ENCODE peak calls at places on chromosomes 5 and 9, in eight cellular contexts. One of them, this sample, is unnamed.

GRCh38 chr9:121577201-121577600 is 74.2 kb upstream of the DAB2IP start:
- DNase-seq in HEK293T: no peak
- DNase-seq in fibroblast of lung: no peak
- DNase-seq in activated naive CD8-positive, alpha-beta T cell treated with anti-CD3 and anti-CD28 coated beads, Interleukin-2, amount 10 ng/mL, durations not matched to agents 7 days and 5 days: no peak
- DNase-seq in left lung: peak; percentile 55
- DNase-seq in H54: no peak
- DNase-seq in NCI-H187: no peak
- DNase-seq in NCI-H2081: no peak
- DNase-seq in this sample: no peak

GRCh38 chr9:95127249-95128176 is 190.0 kb downstream of the FANCC start:
- DNase-seq in NCI-H2081: peak; percentile 60
- DNase-seq in H54: peak; percentile 95
- DNase-seq in left lung: peak; percentile 94
- DNase-seq in NCI-H187: peak; percentile 21
- DNase-seq in HEK293T: peak; percentile 82
- DNase-seq in activated naive CD8-positive, alpha-beta T cell treated with anti-CD3 and anti-CD28 coated beads, Interleukin-2, amount 10 ng/mL, durations not matched to agents 7 days and 5 days: peak; percentile 79
- DNase-seq in fibroblast of lung: peak; percentile 74
- DNase-seq in this sample: peak; percentile 62

GRCh38 chr5:106094128-106094726 is 1576.5 kb downstream of the EFNA5 start:
- DNase-seq in fibroblast of lung: peak; percentile 67
- DNase-seq in activated naive CD8-positive, alpha-beta T cell treated with anti-CD3 and anti-CD28 coated beads, Interleukin-2, amount 10 ng/mL, durations not matched to agents 7 days and 5 days: no peak
- DNase-seq in H54: peak; percentile 2
- DNase-seq in left lung: no peak
- DNase-seq in NCI-H2081: peak; percentile 96
- DNase-seq in HEK293T: no peak
- DNase-seq in NCI-H187: no peak
- DNase-seq in this sample: no peak

GRCh38 chr9:134433101-134433500 is 106.8 kb downstream of the RXRA start:
- DNase-seq in left lung: no peak
- DNase-seq in NCI-H187: no peak
- DNase-seq in NCI-H2081: no peak
- DNase-seq in activated naive CD8-positive, alpha-beta T cell treated with anti-CD3 and anti-CD28 coated beads, Interleukin-2, amount 10 ng/mL, durations not matched to agents 7 days and 5 days: no peak
- DNase-seq in fibroblast of lung: peak; percentile 18
- DNase-seq in H54: peak; percentile 92
- DNase-seq in HEK293T: no peak
- DNase-seq in this sample: no peak

GRCh38 chr9:118618091-118618490 is 751.1 kb downstream of the BRINP1 start:
- DNase-seq in H54: no peak
- DNase-seq in activated naive CD8-positive, alpha-beta T cell treated with anti-CD3 and anti-CD28 coated beads, Interleukin-2, amount 10 ng/mL, durations not matched to agents 7 days and 5 days: no peak
- DNase-seq in fibroblast of lung: no peak
- DNase-seq in NCI-H2081: no peak
- DNase-seq in left lung: no peak
- DNase-seq in HEK293T: no peak
- DNase-seq in NCI-H187: no peak
- DNase-seq in this sample: no peak

GRCh38 chr5:139481122-139481533 is 1.4 kb downstream of the STING1 start:
- DNase-seq in NCI-H2081: no peak
- DNase-seq in fibroblast of lung: peak; percentile 42
- DNase-seq in NCI-H187: no peak
- DNase-seq in HEK293T: no peak
- DNase-seq in left lung: peak; percentile 84
- DNase-seq in H54: no peak
- DNase-seq in activated naive CD8-positive, alpha-beta T cell treated with anti-CD3 and anti-CD28 coated beads, Interleukin-2, amount 10 ng/mL, durations not matched to agents 7 days and 5 days: no peak
- DNase-seq in this sample: no peak

GRCh38 chr9:96048116-96048953 is 172.8 kb downstream of the ERCC6L2 start:
- DNase-seq in NCI-H2081: peak; percentile 22
- DNase-seq in HEK293T: no peak
- DNase-seq in H54: no peak
- DNase-seq in NCI-H187: no peak
- DNase-seq in activated naive CD8-positive, alpha-beta T cell treated with anti-CD3 and anti-CD28 coated beads, Interleukin-2, amount 10 ng/mL, durations not matched to agents 7 days and 5 days: no peak
- DNase-seq in fibroblast of lung: peak; percentile 31
- DNase-seq in left lung: peak; percentile 60
- DNase-seq in this sample: no peak

GRCh38 chr5:143966280-143966679 is 154.3 kb downstream of the HMHB1 start:
- DNase-seq in fibroblast of lung: no peak
- DNase-seq in activated naive CD8-positive, alpha-beta T cell treated with anti-CD3 and anti-CD28 coated beads, Interleukin-2, amount 10 ng/mL, durations not matched to agents 7 days and 5 days: no peak
- DNase-seq in left lung: no peak
- DNase-seq in NCI-H2081: no peak
- DNase-seq in NCI-H187: no peak
- DNase-seq in H54: no peak
- DNase-seq in HEK293T: no peak
- DNase-seq in this sample: no peak

GRCh38 chr9:93321220-93321610 is 130.3 kb upstream of the FAM120A start:
- DNase-seq in fibroblast of lung: no peak
- DNase-seq in NCI-H2081: no peak
- DNase-seq in H54: no peak
- DNase-seq in activated naive CD8-positive, alpha-beta T cell treated with anti-CD3 and anti-CD28 coated beads, Interleukin-2, amount 10 ng/mL, durations not matched to agents 7 days and 5 days: no peak
- DNase-seq in NCI-H187: no peak
- DNase-seq in left lung: no peak
- DNase-seq in HEK293T: no peak
- DNase-seq in this sample: no peak

GRCh38 chr5:97745817-97746216 is 562.8 kb upstream of the RIOK2 start:
- DNase-seq in NCI-H2081: no peak
- DNase-seq in H54: no peak
- DNase-seq in NCI-H187: no peak
- DNase-seq in HEK293T: no peak
- DNase-seq in left lung: no peak
- DNase-seq in activated naive CD8-positive, alpha-beta T cell treated with anti-CD3 and anti-CD28 coated beads, Interleukin-2, amount 10 ng/mL, durations not matched to agents 7 days and 5 days: no peak
- DNase-seq in fibroblast of lung: no peak
- DNase-seq in this sample: no peak

GRCh38 chr9:112439171-112439570 is 47.5 kb upstream of the KIAA1958 start:
- DNase-seq in fibroblast of lung: no peak
- DNase-seq in activated naive CD8-positive, alpha-beta T cell treated with anti-CD3 and anti-CD28 coated beads, Interleukin-2, amount 10 ng/mL, durations not matched to agents 7 days and 5 days: no peak
- DNase-seq in H54: no peak
- DNase-seq in HEK293T: no peak
- DNase-seq in NCI-H187: no peak
- DNase-seq in NCI-H2081: peak; percentile 65
- DNase-seq in left lung: no peak
- DNase-seq in this sample: no peak

This sample was measured in 8988T.